ENCODE peak calls at places on chromosomes 4 and X, in six cellular contexts. One of them, this sample, is unnamed.

GRCh38 chr4:88591787-88592599 is at the start of gene HERC3:
- DNase-seq in GM12891: peak
- DNase-seq in GM12878: peak
- DNase-seq in K562: peak
- DNase-seq in H1: peak
- DNase-seq in HepG2: peak
- DNase-seq in this sample: peak

GRCh38 chr4:137421796-137422195 is 110.5 kb downstream of the PCDH18 start:
- DNase-seq in GM12891: no peak
- DNase-seq in GM12878: no peak
- DNase-seq in K562: no peak
- DNase-seq in H1: no peak
- DNase-seq in HepG2: no peak
- DNase-seq in this sample: no peak

GRCh38 chr4:186201535-186202230 is 10.3 kb downstream of the CYP4V2 start:
- DNase-seq in GM12891: peak
- DNase-seq in GM12878: no peak
- DNase-seq in K562: peak
- DNase-seq in H1: no peak
- DNase-seq in HepG2: peak
- DNase-seq in this sample: peak

GRCh38 chr4:98516042-98516440 is 142.4 kb downstream of the TSPAN5 start:
- DNase-seq in GM12891: no peak
- DNase-seq in GM12878: no peak
- DNase-seq in K562: peak
- DNase-seq in H1: no peak
- DNase-seq in HepG2: peak
- DNase-seq in this sample: no peak

GRCh38 chrX:51215266-51215665 is 117.4 kb upstream of the NUDT10 start:
- DNase-seq in GM12891: no peak
- DNase-seq in GM12878: no peak
- DNase-seq in K562: peak
- DNase-seq in H1: no peak
- DNase-seq in HepG2: peak
- DNase-seq in this sample: no peak

GRCh38 chrX:44245730-44246129 is 97.7 kb downstream of the EFHC2 start:
- DNase-seq in GM12891: no peak
- DNase-seq in GM12878: no peak
- DNase-seq in K562: no peak
- DNase-seq in H1: no peak
- DNase-seq in HepG2: no peak
- DNase-seq in this sample: no peak

GRCh38 chrX:4579999-4580398 is 866.5 kb upstream of the PRKX start:
- DNase-seq in GM12891: no peak
- DNase-seq in GM12878: no peak
- DNase-seq in K562: no peak
- DNase-seq in H1: no peak
- DNase-seq in HepG2: no peak
- DNase-seq in this sample: no peak

GRCh38 chrX:38656350-38656915 is 95.1 kb downstream of the TSPAN7 start:
- DNase-seq in GM12891: no peak
- DNase-seq in GM12878: no peak
- DNase-seq in K562: no peak
- DNase-seq in H1: no peak
- DNase-seq in HepG2: no peak
- DNase-seq in this sample: no peak

GRCh38 chr4:174284181-174284886 is 623 bp downstream of the CEP44 start:
- DNase-seq in GM12891: no peak
- DNase-seq in GM12878: no peak
- DNase-seq in K562: peak
- DNase-seq in H1: no peak
- DNase-seq in HepG2: peak
- DNase-seq in this sample: no peak

GRCh38 chr4:105192910-105193309 is 46.2 kb downstream of the TET2 start:
- DNase-seq in GM12891: no peak
- DNase-seq in GM12878: no peak
- DNase-seq in K562: no peak
- DNase-seq in H1: no peak
- DNase-seq in HepG2: peak
- DNase-seq in this sample: no peak

GRCh38 chr4:97106161-97106560 is 1037.1 kb downstream of the STPG2 start:
- DNase-seq in GM12891: no peak
- DNase-seq in GM12878: no peak
- DNase-seq in K562: no peak
- DNase-seq in H1: no peak
- DNase-seq in HepG2: no peak
- DNase-seq in this sample: no peak

GRCh38 chrX:1824855-1825254 is 210.0 kb downstream of the ASMT start:
- DNase-seq in GM12891: no peak
- DNase-seq in GM12878: no peak
- DNase-seq in K562: no peak
- DNase-seq in H1: no peak
- DNase-seq in HepG2: no peak
- DNase-seq in this sample: no peak

GRCh38 chr4:164550989-164551712 is 202.8 kb upstream of the SMIM31 start:
- DNase-seq in GM12891: no peak
- DNase-seq in GM12878: no peak
- DNase-seq in K562: no peak
- DNase-seq in H1: no peak
- DNase-seq in HepG2: no peak
- DNase-seq in this sample: no peak

GRCh38 chr4:88803600-88804096 is 106.0 kb upstream of the NAP1L5 start:
- DNase-seq in GM12891: no peak
- DNase-seq in GM12878: peak
- DNase-seq in K562: no peak
- DNase-seq in H1: no peak
- DNase-seq in HepG2: no peak
- DNase-seq in this sample: no peak

GRCh38 chr4:160848901-160849735 is 1314.7 kb downstream of the FSTL5 start:
- DNase-seq in GM12891: no peak
- DNase-seq in GM12878: no peak
- DNase-seq in K562: no peak
- DNase-seq in H1: no peak
- DNase-seq in HepG2: no peak
- DNase-seq in this sample: no peak

GRCh38 chrX:37787353-37787869 is 7.6 kb downstream of the CYBB start:
- DNase-seq in GM12891: no peak
- DNase-seq in GM12878: no peak
- DNase-seq in K562: no peak
- DNase-seq in H1: no peak
- DNase-seq in HepG2: no peak
- DNase-seq in this sample: no peak

GRCh38 chr4:85842540-85842939 is 367.6 kb downstream of the ARHGAP24 start:
- DNase-seq in GM12891: no peak
- DNase-seq in GM12878: no peak
- DNase-seq in K562: no peak
- DNase-seq in H1: no peak
- DNase-seq in HepG2: no peak
- DNase-seq in this sample: no peak

GRCh38 chr4:102438396-102438795 is 62.8 kb upstream of the NFKB1 start:
- DNase-seq in GM12891: no peak
- DNase-seq in GM12878: no peak
- DNase-seq in K562: peak
- DNase-seq in H1: no peak
- DNase-seq in HepG2: no peak
- DNase-seq in this sample: no peak

GRCh38 chr4:5473125-5473524 is 235.2 kb downstream of the EVC2 start:
- DNase-seq in GM12891: no peak
- DNase-seq in GM12878: no peak
- DNase-seq in K562: no peak
- DNase-seq in H1: no peak
- DNase-seq in HepG2: no peak
- DNase-seq in this sample: no peak

GRCh38 chrX:44432641-44433040 is 89.2 kb upstream of the EFHC2 start:
- DNase-seq in GM12891: no peak
- DNase-seq in GM12878: no peak
- DNase-seq in K562: no peak
- DNase-seq in H1: peak
- DNase-seq in HepG2: no peak
- DNase-seq in this sample: no peak

GRCh38 chr4:166134285-166134684 is 261.2 kb downstream of the TLL1 start:
- DNase-seq in GM12891: no peak
- DNase-seq in GM12878: no peak
- DNase-seq in K562: no peak
- DNase-seq in H1: no peak
- DNase-seq in HepG2: no peak
- DNase-seq in this sample: no peak

GRCh38 chrX:125090046-125090445 is 229.6 kb upstream of the TEX13C start:
- DNase-seq in GM12891: no peak
- DNase-seq in GM12878: no peak
- DNase-seq in K562: no peak
- DNase-seq in H1: no peak
- DNase-seq in HepG2: no peak
- DNase-seq in this sample: no peak

GRCh38 chrX:49155243-49155899 is 7.2 kb upstream of the MAGIX start:
- DNase-seq in GM12891: no peak
- DNase-seq in GM12878: no peak
- DNase-seq in K562: peak
- DNase-seq in H1: no peak
- DNase-seq in HepG2: no peak
- DNase-seq in this sample: no peak

GRCh38 chr4:52823478-52824092 is 38.5 kb upstream of the RASL11B start:
- DNase-seq in GM12891: no peak
- DNase-seq in GM12878: no peak
- DNase-seq in K562: no peak
- DNase-seq in H1: no peak
- DNase-seq in HepG2: no peak
- DNase-seq in this sample: no peak

GRCh38 chr4:52825311-52826090 is 36.6 kb upstream of the RASL11B start:
- DNase-seq in GM12891: no peak
- DNase-seq in GM12878: no peak
- DNase-seq in K562: no peak
- DNase-seq in H1: no peak
- DNase-seq in HepG2: peak
- DNase-seq in this sample: no peak

GRCh38 chr4:52824270-52824602 is 37.9 kb upstream of the RASL11B start:
- DNase-seq in GM12891: no peak
- DNase-seq in GM12878: no peak
- DNase-seq in K562: no peak
- DNase-seq in H1: no peak
- DNase-seq in HepG2: no peak
- DNase-seq in this sample: no peak

GRCh38 chr4:52822583-52823477 is 39.3 kb upstream of the RASL11B start:
- DNase-seq in GM12891: no peak
- DNase-seq in GM12878: no peak
- DNase-seq in K562: no peak
- DNase-seq in H1: no peak
- DNase-seq in HepG2: no peak
- DNase-seq in this sample: no peak

GRCh38 chr4:52824603-52825310 is 37.4 kb upstream of the RASL11B start:
- DNase-seq in GM12891: no peak
- DNase-seq in GM12878: no peak
- DNase-seq in K562: no peak
- DNase-seq in H1: no peak
- DNase-seq in HepG2: peak
- DNase-seq in this sample: no peak
- TF ChIP-seq TAF1 in GM12891: no peak
- TF ChIP-seq TAF1 in GM12878: no peak
- TF ChIP-seq TAF1 in K562: no peak
- TF ChIP-seq TAF1 in H1: no peak
- TF ChIP-seq TAF1 in HepG2: no peak
- TF ChIP-seq TAF1 in this sample: no peak

GRCh38 chr4:13543091-13543581 is 1.2 kb downstream of the NKX3-2 start:
- DNase-seq in GM12891: no peak
- DNase-seq in GM12878: no peak
- DNase-seq in K562: no peak
- DNase-seq in H1: no peak
- DNase-seq in HepG2: no peak
- DNase-seq in this sample: no peak

GRCh38 chr4:13540446-13541175 is 3.7 kb downstream of the NKX3-2 start:
- DNase-seq in GM12891: no peak
- DNase-seq in GM12878: no peak
- DNase-seq in K562: no peak
- DNase-seq in H1: no peak
- DNase-seq in HepG2: no peak
- DNase-seq in this sample: no peak

GRCh38 chr4:13542577-13543042 is 1.7 kb downstream of the NKX3-2 start:
- DNase-seq in GM12891: no peak
- DNase-seq in GM12878: no peak
- DNase-seq in K562: no peak
- DNase-seq in H1: no peak
- DNase-seq in HepG2: no peak
- DNase-seq in this sample: no peak

GRCh38 chr4:13541176-13541604 is 3.1 kb downstream of the NKX3-2 start:
- DNase-seq in GM12891: no peak
- DNase-seq in GM12878: no peak
- DNase-seq in K562: no peak
- DNase-seq in H1: no peak
- DNase-seq in HepG2: no peak
- DNase-seq in this sample: peak

DNA sequence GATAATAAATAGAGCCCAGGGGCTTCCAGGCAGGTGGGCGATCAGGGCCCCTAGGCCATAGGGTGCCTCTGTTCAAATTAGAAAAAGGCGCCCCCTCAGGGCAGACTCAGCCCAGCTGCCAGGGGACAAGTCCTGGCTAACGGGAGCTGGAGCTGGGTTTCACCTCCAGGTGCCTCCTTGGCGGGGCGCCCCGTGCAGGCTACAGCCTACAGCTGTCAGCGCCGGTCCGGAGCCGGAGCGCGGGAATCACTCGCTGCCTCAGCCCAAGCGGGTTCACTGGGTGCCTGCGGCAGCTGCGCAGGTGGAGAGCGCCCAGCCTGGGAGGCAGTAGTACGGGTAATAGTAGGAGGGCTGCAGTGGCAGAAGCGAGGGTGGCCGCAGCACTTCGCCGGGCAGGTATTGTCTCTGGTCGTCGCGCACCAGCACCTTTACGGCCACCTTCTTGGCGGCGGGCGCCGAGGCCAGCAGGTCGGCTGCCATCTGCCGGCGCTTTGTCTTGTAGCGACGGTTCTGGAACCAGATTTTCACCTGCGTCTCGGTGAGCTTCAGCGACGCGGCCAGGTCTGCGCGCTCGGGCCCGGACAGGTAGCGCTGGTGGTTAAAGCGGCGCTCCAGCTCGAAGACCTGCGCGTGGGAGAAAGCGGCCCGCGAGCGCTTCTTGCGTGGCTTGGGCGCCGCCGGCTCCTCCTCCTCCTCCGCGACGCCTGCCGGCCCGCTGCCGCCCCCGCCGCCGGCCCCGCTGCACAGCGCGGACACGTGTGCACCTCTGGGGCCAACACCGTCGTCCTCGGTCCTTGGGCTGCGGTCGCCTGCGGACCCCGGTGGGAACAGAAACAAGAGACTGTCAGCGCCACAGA is 2.4 kb downstream of the NKX3-2 start:
- DNase-seq in GM12891: no peak
- DNase-seq in GM12878: no peak
- DNase-seq in K562: no peak
- DNase-seq in H1: no peak
- DNase-seq in HepG2: no peak
- DNase-seq in this sample: peak
- TF ChIP-seq POLR2AphosphoS5 in GM12891: no peak
- TF ChIP-seq POLR2AphosphoS5 in GM12878: no peak
- TF ChIP-seq POLR2AphosphoS5 in K562: no peak
- TF ChIP-seq POLR2AphosphoS5 in H1: no peak
- TF ChIP-seq POLR2AphosphoS5 in HepG2: no peak
- TF ChIP-seq POLR2AphosphoS5 in this sample: no peak

GRCh38 chr4:121823505-121824170 is at the start of gene CCNA2:
- DNase-seq in GM12891: peak
- DNase-seq in GM12878: peak
- DNase-seq in K562: peak
- DNase-seq in H1: peak
- DNase-seq in HepG2: peak
- DNase-seq in this sample: peak
- TF ChIP-seq POLR2A in GM12891: peak
- TF ChIP-seq POLR2A in GM12878: peak
- TF ChIP-seq POLR2A in K562: peak
- TF ChIP-seq POLR2A in H1: peak
- TF ChIP-seq POLR2A in HepG2: peak
- TF ChIP-seq POLR2A in this sample: peak

GRCh38 chr4:144734522-144734921 is 88.6 kb downstream of the HHIP start:
- DNase-seq in GM12891: no peak
- DNase-seq in GM12878: no peak
- DNase-seq in K562: no peak
- DNase-seq in H1: no peak
- DNase-seq in HepG2: no peak
- DNase-seq in this sample: no peak
- TF ChIP-seq TAF1 in GM12891: no peak
- TF ChIP-seq TAF1 in GM12878: no peak
- TF ChIP-seq TAF1 in K562: no peak
- TF ChIP-seq TAF1 in H1: no peak
- TF ChIP-seq TAF1 in HepG2: no peak
- TF ChIP-seq TAF1 in this sample: no peak

This sample was measured in GM12892.